ENCODE peak calls at places on chromosome 5, in four cellular contexts. Y, H, D and S are unnamed samples.

GRCh38 chr5:138303365-138303764 is 28.2 kb downstream of the CDC25C start:
- DNase-seq in H (peak; percentile 63), Y (peak; percentile 40), D (peak; percentile 71), S (peak; percentile 38)

GRCh38 chr5:124956471-124957029 is 210.1 kb upstream of the ZNF608 start:
- DNase-seq in Y (no peak), H (peak; percentile 20), D (no peak), S (no peak)

GRCh38 chr5:179270581-179271300 is 74.5 kb downstream of the ADAMTS2 start:
- DNase-seq in Y (no peak), D (no peak), H (peak; percentile 76), S (no peak)

GRCh38 chr5:171152382-171152781 is 156.7 kb upstream of the TLX3 start:
- DNase-seq in D (peak; percentile 47), H (peak; percentile 56), Y (no peak), S (peak; percentile 42)

GRCh38 chr5:72383280-72384205 is 63.4 kb downstream of the PTCD2 start:
- DNase-seq in D (peak; percentile 76), H (peak; percentile 83), Y (no peak), S (peak; percentile 25)

GRCh38 chr5:146877178-146877681 is 1.3 kb downstream of the PPP2R2B start:
- DNase-seq in D (no peak), Y (peak; percentile 60), H (no peak), S (no peak)

GRCh38 chr5:168947212-168947868 is 353.6 kb downstream of the SLIT3 start:
- DNase-seq in Y (peak; percentile 66), H (peak; percentile 71), D (peak; percentile 77), S (peak; percentile 36)

GRCh38 chr5:111158105-111158744 is 66.0 kb upstream of the CAMK4 start:
- DNase-seq in Y (peak; percentile 91), H (peak; percentile 92), D (peak; percentile 84), S (peak; percentile 63)

GRCh38 chr5:17113174-17113941 is 104.1 kb upstream of the BASP1 start:
- DNase-seq in Y (no peak), D (no peak), H (peak; percentile 71), S (no peak)

GRCh38 chr5:16750445-16750844 is 133.6 kb upstream of the RETREG1 start:
- DNase-seq in D (no peak), H (no peak), Y (no peak), S (no peak)

GRCh38 chr5:108681079-108681921 is 66.4 kb upstream of the FER start:
- DNase-seq in H (peak; percentile 83), Y (no peak), D (peak; percentile 73), S (peak; percentile 72)

GRCh38 chr5:78549043-78549442 is 99.5 kb downstream of the LHFPL2 start:
- DNase-seq in H (no peak), D (no peak), Y (no peak), S (no peak)

GRCh38 chr5:56310711-56311204 is 77.6 kb upstream of the ANKRD55 start:
- DNase-seq in Y (no peak), D (no peak), H (no peak), S (no peak)

GRCh38 chr5:123398058-123398728 is 25.0 kb downstream of the CEP120 start:
- DNase-seq in D (no peak), Y (no peak), H (no peak), S (no peak)

GRCh38 chr5:154487541-154487940 is 9.5 kb upstream of the HAND1 start:
- DNase-seq in D (no peak), H (no peak), Y (peak; percentile 63), S (no peak)

GRCh38 chr5:17895296-17896058 is 261.2 kb downstream of the TAF11L14 start:
- DNase-seq in Y (no peak), H (no peak), D (peak; percentile 52), S (peak; percentile 42)

GRCh38 chr5:158769702-158770101 is 330.0 kb downstream of the EBF1 start:
- DNase-seq in Y (no peak), D (no peak), H (no peak), S (no peak)

GRCh38 chr5:40413747-40414146 is 266.0 kb upstream of the PTGER4 start:
- DNase-seq in Y (no peak), D (peak; percentile 81), H (peak; percentile 71), S (peak; percentile 30)

GRCh38 chr5:159071382-159071781 is 28.3 kb downstream of the EBF1 start:
- DNase-seq in H (no peak), D (no peak), Y (no peak), S (no peak)